ENCODE peak calls at places on chromosome 16, in eight cellular contexts. One of them, this sample, is unnamed.

GRCh38 chr16:28168991-28169554 is 42.7 kb downstream of the XPO6 start:
- DNase-seq in GM13976: no peak
- DNase-seq in astrocyte of the spinal cord: no peak
- DNase-seq in AG04450: no peak
- DNase-seq in NB4: no peak
- DNase-seq in epithelial cell of esophagus: no peak
- DNase-seq in brain microvascular endothelial cell: no peak
- DNase-seq in AG09319: no peak
- DNase-seq in this sample: peak; percentile 60

GRCh38 chr16:75424096-75424762 is 9.1 kb downstream of the CFDP1 start:
- DNase-seq in GM13976: no peak
- DNase-seq in astrocyte of the spinal cord: no peak
- DNase-seq in AG04450: no peak
- DNase-seq in NB4: no peak
- DNase-seq in epithelial cell of esophagus: no peak
- DNase-seq in brain microvascular endothelial cell: no peak
- DNase-seq in AG09319: no peak
- DNase-seq in this sample: no peak

GRCh38 chr16:86500708-86501510 is 9.4 kb upstream of the FOXF1 start:
- DNase-seq in GM13976: no peak
- DNase-seq in astrocyte of the spinal cord: no peak
- DNase-seq in AG04450: no peak
- DNase-seq in NB4: no peak
- DNase-seq in epithelial cell of esophagus: no peak
- DNase-seq in brain microvascular endothelial cell: no peak
- DNase-seq in AG09319: no peak
- DNase-seq in this sample: no peak

GRCh38 chr16:86031141-86031678 is 132.2 kb downstream of the IRF8 start:
- DNase-seq in GM13976: no peak
- DNase-seq in astrocyte of the spinal cord: no peak
- DNase-seq in AG04450: no peak
- DNase-seq in NB4: no peak
- DNase-seq in epithelial cell of esophagus: no peak
- DNase-seq in brain microvascular endothelial cell: no peak
- DNase-seq in AG09319: no peak
- DNase-seq in this sample: no peak

GRCh38 chr16:19718624-19718965 is 524 bp downstream of the IQCK start:
- DNase-seq in GM13976: no peak
- DNase-seq in astrocyte of the spinal cord: peak; percentile 16
- DNase-seq in AG04450: no peak
- DNase-seq in NB4: no peak
- DNase-seq in epithelial cell of esophagus: peak; percentile 28
- DNase-seq in brain microvascular endothelial cell: no peak
- DNase-seq in AG09319: no peak
- DNase-seq in this sample: peak; percentile 28

GRCh38 chr16:3058173-3059030 is 7.0 kb upstream of the IL32 start:
- DNase-seq in GM13976: peak; percentile 80
- DNase-seq in astrocyte of the spinal cord: peak; percentile 24
- DNase-seq in AG04450: no peak
- DNase-seq in NB4: peak; percentile 75
- DNase-seq in epithelial cell of esophagus: peak; percentile 64
- DNase-seq in brain microvascular endothelial cell: no peak
- DNase-seq in AG09319: no peak
- DNase-seq in this sample: peak; percentile 83

GRCh38 chr16:88442811-88443576 is 10.1 kb upstream of the ZFPM1 start:
- DNase-seq in GM13976: peak; percentile 95
- DNase-seq in astrocyte of the spinal cord: peak; percentile 55
- DNase-seq in AG04450: peak; percentile 15
- DNase-seq in NB4: peak; percentile 77
- DNase-seq in epithelial cell of esophagus: peak; percentile 70
- DNase-seq in brain microvascular endothelial cell: peak; percentile 27
- DNase-seq in AG09319: peak; percentile 16
- DNase-seq in this sample: peak; percentile 83

GRCh38 chr16:8126313-8126712 is 464.0 kb downstream of the TMEM114 start:
- DNase-seq in GM13976: no peak
- DNase-seq in astrocyte of the spinal cord: no peak
- DNase-seq in AG04450: no peak
- DNase-seq in NB4: no peak
- DNase-seq in epithelial cell of esophagus: no peak
- DNase-seq in brain microvascular endothelial cell: no peak
- DNase-seq in AG09319: no peak
- DNase-seq in this sample: no peak

GRCh38 chr16:31090540-31090939 is 1.8 kb upstream of the PRSS53 start:
- DNase-seq in GM13976: no peak
- DNase-seq in astrocyte of the spinal cord: peak; percentile 73
- DNase-seq in AG04450: no peak
- DNase-seq in NB4: no peak
- DNase-seq in epithelial cell of esophagus: peak; percentile 54
- DNase-seq in brain microvascular endothelial cell: peak; percentile 49
- DNase-seq in AG09319: no peak
- DNase-seq in this sample: no peak

GRCh38 chr16:31092330-31092729 is 2.3 kb downstream of the VKORC1 start:
- DNase-seq in GM13976: no peak
- DNase-seq in astrocyte of the spinal cord: peak; percentile 26
- DNase-seq in AG04450: no peak
- DNase-seq in NB4: no peak
- DNase-seq in epithelial cell of esophagus: no peak
- DNase-seq in brain microvascular endothelial cell: no peak
- DNase-seq in AG09319: no peak
- DNase-seq in this sample: no peak

GRCh38 chr16:31094088-31094423 is 541 bp downstream of the VKORC1 start:
- DNase-seq in GM13976: no peak
- DNase-seq in astrocyte of the spinal cord: peak; percentile 19
- DNase-seq in AG04450: no peak
- DNase-seq in NB4: no peak
- DNase-seq in epithelial cell of esophagus: peak; percentile 16
- DNase-seq in brain microvascular endothelial cell: no peak
- DNase-seq in AG09319: no peak
- DNase-seq in this sample: no peak

GRCh38 chr16:31093132-31093703 is 1.4 kb downstream of the VKORC1 start:
- DNase-seq in GM13976: no peak
- DNase-seq in astrocyte of the spinal cord: peak; percentile 32
- DNase-seq in AG04450: no peak
- DNase-seq in NB4: peak; percentile 65
- DNase-seq in epithelial cell of esophagus: peak; percentile 48
- DNase-seq in brain microvascular endothelial cell: no peak
- DNase-seq in AG09319: no peak
- DNase-seq in this sample: peak; percentile 37

GRCh38 chr16:31094424-31095120 is at the start of gene VKORC1:
- DNase-seq in GM13976: peak; percentile 93
- DNase-seq in astrocyte of the spinal cord: peak; percentile 98
- DNase-seq in AG04450: peak; percentile 92
- DNase-seq in NB4: peak; percentile 98
- DNase-seq in epithelial cell of esophagus: peak; percentile 99
- DNase-seq in brain microvascular endothelial cell: peak; percentile 97
- DNase-seq in AG09319: peak; percentile 92
- DNase-seq in this sample: peak; percentile 96
- TF ChIP-seq CTCF in GM13976: no peak
- TF ChIP-seq CTCF in astrocyte of the spinal cord: no peak
- TF ChIP-seq CTCF in AG04450: no peak
- TF ChIP-seq CTCF in NB4: no peak
- TF ChIP-seq CTCF in epithelial cell of esophagus: no peak
- TF ChIP-seq CTCF in brain microvascular endothelial cell: no peak
- TF ChIP-seq CTCF in AG09319: no peak
- TF ChIP-seq CTCF in this sample: no peak

GRCh38 chr16:20956319-20956718 is 55.7 kb downstream of the LYRM1 start:
- DNase-seq in GM13976: no peak
- DNase-seq in astrocyte of the spinal cord: no peak
- DNase-seq in AG04450: no peak
- DNase-seq in NB4: peak; percentile 11
- DNase-seq in epithelial cell of esophagus: no peak
- DNase-seq in brain microvascular endothelial cell: no peak
- DNase-seq in AG09319: no peak
- DNase-seq in this sample: no peak
- TF ChIP-seq CTCF in GM13976: no peak
- TF ChIP-seq CTCF in astrocyte of the spinal cord: no peak
- TF ChIP-seq CTCF in AG04450: no peak
- TF ChIP-seq CTCF in NB4: no peak
- TF ChIP-seq CTCF in epithelial cell of esophagus: no peak
- TF ChIP-seq CTCF in brain microvascular endothelial cell: no peak
- TF ChIP-seq CTCF in AG09319: no peak
- TF ChIP-seq CTCF in this sample: no peak

DNA sequence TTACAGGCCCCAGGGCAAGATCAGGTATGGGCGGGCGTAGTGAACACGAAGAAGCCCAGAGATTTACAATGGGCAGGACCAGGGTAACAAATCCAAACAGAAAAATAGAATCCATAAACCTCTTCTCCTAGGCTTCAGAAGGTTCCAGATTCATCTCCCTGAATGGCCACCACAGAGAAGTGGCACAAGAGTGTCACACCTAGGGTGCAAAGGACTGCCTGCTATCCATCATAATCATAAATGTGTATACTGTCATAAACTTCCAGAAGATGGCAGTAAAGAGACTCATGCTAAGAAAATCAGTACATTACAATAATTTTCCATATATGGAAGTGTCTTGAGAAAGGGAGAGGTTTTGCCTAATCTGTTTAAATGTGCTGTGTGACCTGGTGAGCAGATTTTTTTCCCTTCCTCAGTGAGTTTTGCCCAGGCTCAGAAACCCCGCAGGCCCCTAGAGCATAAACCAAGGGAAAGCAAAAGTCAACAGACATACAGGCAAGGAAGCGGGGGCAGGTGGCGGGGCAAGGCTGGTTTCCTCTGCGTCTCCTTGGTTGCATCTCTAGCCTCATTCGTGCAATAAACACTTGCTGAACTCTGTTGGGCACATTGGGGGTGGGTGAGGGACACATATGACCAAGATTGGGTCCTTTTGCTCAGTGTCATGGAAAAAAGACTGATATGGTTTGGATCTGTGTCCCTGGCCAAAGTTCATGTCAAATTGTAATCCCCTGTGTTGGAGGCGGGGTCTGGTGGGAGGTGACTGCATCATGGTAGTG is 92.0 kb upstream of the CDH5 start:
- DNase-seq in GM13976: peak; percentile 43
- DNase-seq in astrocyte of the spinal cord: peak; percentile 30
- DNase-seq in AG04450: no peak
- DNase-seq in NB4: peak; percentile 57
- DNase-seq in epithelial cell of esophagus: peak; percentile 52
- DNase-seq in brain microvascular endothelial cell: no peak
- DNase-seq in AG09319: no peak
- DNase-seq in this sample: peak; percentile 29
- TF ChIP-seq CTCF in GM13976: no peak
- TF ChIP-seq CTCF in astrocyte of the spinal cord: peak; percentile 20
- TF ChIP-seq CTCF in AG04450: peak; percentile 45
- TF ChIP-seq CTCF in NB4: no peak
- TF ChIP-seq CTCF in epithelial cell of esophagus: peak; percentile 45
- TF ChIP-seq CTCF in brain microvascular endothelial cell: peak; percentile 38
- TF ChIP-seq CTCF in AG09319: peak; percentile 38
- TF ChIP-seq CTCF in this sample: peak; percentile 62

GRCh38 chr16:31713945-31714898 is 159.4 kb upstream of the ZNF267 start:
- DNase-seq in GM13976: peak; percentile 21
- DNase-seq in astrocyte of the spinal cord: no peak
- DNase-seq in AG04450: no peak
- DNase-seq in NB4: peak; percentile 17
- DNase-seq in epithelial cell of esophagus: peak; percentile 9
- DNase-seq in brain microvascular endothelial cell: no peak
- DNase-seq in AG09319: no peak
- DNase-seq in this sample: peak; percentile 38
- TF ChIP-seq CTCF in GM13976: no peak
- TF ChIP-seq CTCF in astrocyte of the spinal cord: peak; percentile 25
- TF ChIP-seq CTCF in AG04450: peak; percentile 39
- TF ChIP-seq CTCF in NB4: peak; percentile 26
- TF ChIP-seq CTCF in epithelial cell of esophagus: peak; percentile 35
- TF ChIP-seq CTCF in brain microvascular endothelial cell: peak; percentile 46
- TF ChIP-seq CTCF in AG09319: peak; percentile 21
- TF ChIP-seq CTCF in this sample: no peak

GRCh38 chr16:58348986-58349385 is 43.3 kb upstream of the GINS3 start:
- DNase-seq in GM13976: no peak
- DNase-seq in astrocyte of the spinal cord: no peak
- DNase-seq in AG04450: no peak
- DNase-seq in NB4: no peak
- DNase-seq in epithelial cell of esophagus: no peak
- DNase-seq in brain microvascular endothelial cell: no peak
- DNase-seq in AG09319: no peak
- DNase-seq in this sample: no peak

GRCh38 chr16:58346831-58347371 is 45.4 kb upstream of the GINS3 start:
- DNase-seq in GM13976: no peak
- DNase-seq in astrocyte of the spinal cord: no peak
- DNase-seq in AG04450: no peak
- DNase-seq in NB4: no peak
- DNase-seq in epithelial cell of esophagus: no peak
- DNase-seq in brain microvascular endothelial cell: no peak
- DNase-seq in AG09319: no peak
- DNase-seq in this sample: no peak

GRCh38 chr16:58345574-58346354 is 46.5 kb upstream of the GINS3 start:
- DNase-seq in GM13976: no peak
- DNase-seq in astrocyte of the spinal cord: no peak
- DNase-seq in AG04450: no peak
- DNase-seq in NB4: no peak
- DNase-seq in epithelial cell of esophagus: peak; percentile 11
- DNase-seq in brain microvascular endothelial cell: no peak
- DNase-seq in AG09319: no peak
- DNase-seq in this sample: no peak
- TF ChIP-seq CTCF in GM13976: no peak
- TF ChIP-seq CTCF in astrocyte of the spinal cord: peak; percentile 8
- TF ChIP-seq CTCF in AG04450: peak; percentile 19
- TF ChIP-seq CTCF in NB4: no peak
- TF ChIP-seq CTCF in epithelial cell of esophagus: no peak
- TF ChIP-seq CTCF in brain microvascular endothelial cell: no peak
- TF ChIP-seq CTCF in AG09319: peak; percentile 13
- TF ChIP-seq CTCF in this sample: peak; percentile 41

This sample was measured in activated CD8-positive, alpha-beta T cell treated with anti-CD3 and anti-CD28 coated beads for 36 hours.